ENCODE peak calls at places on chromosomes 12 and 14, in ten cellular contexts. D is activated T-helper 17 cell treated with anti-CD3 and anti-CD28 coated beads, Interleukin-2, amount 50 U/mL, for 72 hours; H is esophagus mucosa; T is Right ventricle myocardium superior; S is left cardiac atrium; O is memory B cell; I is T-helper 17 cell; A is HCT116; X is stimulated activated effector memory CD8-positive, alpha-beta T cell treated with anti-CD3 and anti-CD28 coated beads, Interleukin-12 subunit alpha, Interleukin-12 subunit beta, amount 100 ng/mL, for 72 hours; K is Panc1. J is an unnamed sample.

GRCh38 chr14:102732924-102733323 is 44.3 kb upstream of the TRAF3 start:
- ATAC-seq in D (no peak), H (no peak), T (no peak), S (no peak), O (no peak), I (no peak), A (no peak), X (no peak), K (no peak), J (no peak)

GRCh38 chr12:48828293-48828692 is 10.0 kb downstream of the CACNB3 start:
- ATAC-seq in D (no peak), H (peak), T (no peak), S (no peak), O (no peak), I (no peak), A (peak), X (no peak), K (peak), J (peak)

GRCh38 chr12:114834621-114835020 is 150.6 kb upstream of the TBX3 start:
- ATAC-seq in D (no peak), H (no peak), T (no peak), S (no peak), O (no peak), I (no peak), A (no peak), X (no peak), K (no peak), J (no peak)

GRCh38 chr14:49134940-49135339 is 451.2 kb downstream of the RPS29 start:
- ATAC-seq in D (no peak), H (no peak), T (no peak), S (no peak), O (no peak), I (no peak), A (no peak), X (peak), K (no peak), J (no peak)

GRCh38 chr12:117662620-117663395 is 301.4 kb upstream of the NOS1 start:
- ATAC-seq in D (no peak), H (no peak), T (no peak), S (no peak), O (no peak), I (no peak), A (peak), X (no peak), K (no peak), J (no peak)

GRCh38 chr12:84793558-84794367 is 118.8 kb downstream of the SLC6A15 start:
- ATAC-seq in D (no peak), H (no peak), T (no peak), S (no peak), O (no peak), I (no peak), A (no peak), X (no peak), K (no peak), J (peak)

GRCh38 chr14:34350903-34351302 is 111.1 kb downstream of the SPTSSA start:
- ATAC-seq in D (no peak), H (no peak), T (no peak), S (no peak), O (no peak), I (no peak), A (no peak), X (no peak), K (no peak), J (no peak)

GRCh38 chr14:88005050-88005481 is at the start of gene GPR65:
- ATAC-seq in D (peak), H (peak), T (peak), S (peak), O (peak), I (peak), A (no peak), X (peak), K (no peak), J (no peak)

GRCh38 chr12:19726592-19726991 is 287.3 kb downstream of the AEBP2 start:
- ATAC-seq in D (no peak), H (no peak), T (no peak), S (no peak), O (no peak), I (no peak), A (no peak), X (no peak), K (no peak), J (no peak)

GRCh38 chr14:65915125-65915524 is 502.6 kb downstream of the FUT8 start:
- ATAC-seq in D (peak), H (no peak), T (no peak), S (no peak), O (no peak), I (no peak), A (no peak), X (peak), K (no peak), J (no peak)

GRCh38 chr12:31494455-31494854 is 96.5 kb downstream of the DENND5B start:
- ATAC-seq in D (no peak), H (no peak), T (no peak), S (no peak), O (no peak), I (no peak), A (no peak), X (no peak), K (no peak), J (no peak)

GRCh38 chr14:22536853-22537338 is 52.1 kb downstream of the DAD1 start:
- ATAC-seq in D (peak), H (peak), T (peak), S (peak), O (peak), I (peak), A (peak), X (peak), K (peak), J (peak)

GRCh38 chr12:6528539-6529235 is 5.6 kb upstream of the GAPDH start:
- ATAC-seq in D (no peak), H (no peak), T (no peak), S (no peak), O (no peak), I (no peak), A (no peak), X (no peak), K (no peak), J (no peak)

GRCh38 chr14:64584185-64584584 is 34.4 kb downstream of the PPP1R36 start:
- ATAC-seq in D (no peak), H (no peak), T (no peak), S (no peak), O (no peak), I (no peak), A (no peak), X (no peak), K (no peak), J (no peak)

GRCh38 chr14:69696633-69697557 is 70.0 kb upstream of the SRSF5 start:
- ATAC-seq in D (peak), H (peak), T (no peak), S (no peak), O (no peak), I (peak), A (no peak), X (peak), K (no peak), J (peak)

GRCh38 chr14:92366237-92366636 is 43.3 kb downstream of the SLC24A4 start:
- ATAC-seq in D (no peak), H (no peak), T (no peak), S (no peak), O (no peak), I (no peak), A (no peak), X (no peak), K (no peak), J (no peak)

J was measured in SK-N-SH treated with all-trans-retinoic acid at 6 μM for 48 hours.